ENCODE peak calls at places on chromosomes 4 and X, in five cellular contexts. One of them, this sample, is unnamed. For H3K27me3, the result is how much of the 10 kb centered on the place peaks cover.

GRCh38 chr4:153645183-153645582 is 38.9 kb upstream of the TLR2 start:
- DNase-seq in astrocyte: no peak
- DNase-seq in aorta: no peak
- DNase-seq in H7: no peak
- DNase-seq in fibroblast of lung: no peak
- DNase-seq in this sample: peak

GRCh38 chr4:25857403-25857802 is 5.4 kb downstream of the SEL1L3 start:
- DNase-seq in fibroblast of lung: no peak
- DNase-seq in aorta: no peak
- DNase-seq in astrocyte: no peak
- DNase-seq in H7: no peak
- DNase-seq in this sample: peak

GRCh38 chrX:23292979-23293651 is 41.5 kb upstream of the PTCHD1 start:
- DNase-seq in H7: no peak
- DNase-seq in astrocyte: peak
- DNase-seq in aorta: no peak
- DNase-seq in fibroblast of lung: peak
- DNase-seq in this sample: peak

GRCh38 chr4:69860521-69861298 is 765 bp upstream of the SULT1E1 start:
- DNase-seq in astrocyte: no peak
- DNase-seq in aorta: no peak
- DNase-seq in H7: no peak
- DNase-seq in fibroblast of lung: no peak
- DNase-seq in this sample: no peak

GRCh38 chrX:30865020-30865419 is 24.0 kb downstream of the TAB3 start:
- DNase-seq in fibroblast of lung: no peak
- DNase-seq in astrocyte: no peak
- DNase-seq in H7: peak
- DNase-seq in aorta: no peak
- DNase-seq in this sample: peak

GRCh38 chr4:88284378-88285234 is at the start of gene PPM1K:
- DNase-seq in fibroblast of lung: peak
- DNase-seq in aorta: peak
- DNase-seq in H7: peak
- DNase-seq in astrocyte: peak
- DNase-seq in this sample: peak

GRCh38 chr4:75710246-75710645 is 14.1 kb upstream of the USO1 start:
- DNase-seq in aorta: no peak
- DNase-seq in H7: no peak
- DNase-seq in fibroblast of lung: peak
- DNase-seq in astrocyte: peak
- DNase-seq in this sample: no peak

GRCh38 chr4:99202536-99202935 is 16.5 kb downstream of the ADH6 start:
- DNase-seq in H7: no peak
- DNase-seq in aorta: no peak
- DNase-seq in astrocyte: no peak
- DNase-seq in fibroblast of lung: no peak
- DNase-seq in this sample: no peak

GRCh38 chr4:30946288-30946687 is 226.1 kb downstream of the PCDH7 start:
- DNase-seq in aorta: no peak
- DNase-seq in H7: no peak
- DNase-seq in astrocyte: no peak
- DNase-seq in fibroblast of lung: no peak
- DNase-seq in this sample: no peak

GRCh38 chr4:39025552-39026085 is 6.6 kb downstream of the TMEM156 start:
- DNase-seq in H7: no peak
- DNase-seq in aorta: no peak
- DNase-seq in astrocyte: peak
- DNase-seq in fibroblast of lung: no peak
- DNase-seq in this sample: no peak

GRCh38 chr4:157217708-157218107 is 2.8 kb upstream of the GRIA2 start:
- DNase-seq in H7: no peak
- DNase-seq in aorta: no peak
- DNase-seq in fibroblast of lung: peak
- DNase-seq in astrocyte: peak
- DNase-seq in this sample: peak

GRCh38 chr4:152419809-152420208 is 116.1 kb downstream of the FBXW7 start:
- DNase-seq in aorta: no peak
- DNase-seq in fibroblast of lung: no peak
- DNase-seq in H7: no peak
- DNase-seq in astrocyte: no peak
- DNase-seq in this sample: no peak

GRCh38 chr4:104494822-104495559 is at the start of gene CXXC4:
- DNase-seq in H7: peak
- DNase-seq in astrocyte: peak
- DNase-seq in aorta: peak
- DNase-seq in fibroblast of lung: peak
- DNase-seq in this sample: peak

GRCh38 chr4:170145120-170145519 is 55.4 kb upstream of the AADAT start:
- DNase-seq in aorta: no peak
- DNase-seq in fibroblast of lung: no peak
- DNase-seq in astrocyte: no peak
- DNase-seq in H7: no peak
- DNase-seq in this sample: peak

GRCh38 chr4:38818441-38818976 is 13.9 kb upstream of the TLR1 start:
- DNase-seq in H7: no peak
- DNase-seq in astrocyte: no peak
- DNase-seq in aorta: no peak
- DNase-seq in fibroblast of lung: no peak
- DNase-seq in this sample: no peak

GRCh38 chrX:103647630-103648029 is 18.9 kb downstream of the TCEAL1 start:
- DNase-seq in astrocyte: no peak
- DNase-seq in aorta: no peak
- DNase-seq in fibroblast of lung: no peak
- DNase-seq in H7: no peak
- DNase-seq in this sample: no peak

GRCh38 chr4:131001371-131001770 is 1905.4 kb downstream of the C4orf33 start:
- DNase-seq in aorta: no peak
- DNase-seq in astrocyte: peak
- DNase-seq in fibroblast of lung: peak
- DNase-seq in H7: no peak
- DNase-seq in this sample: no peak

GRCh38 chrX:45070116-45071007 is 130.3 kb downstream of the DIPK2B start:
- DNase-seq in fibroblast of lung: peak
- DNase-seq in astrocyte: peak
- DNase-seq in aorta: no peak
- DNase-seq in H7: peak
- DNase-seq in this sample: peak

GRCh38 chr4:46508216-46508615 is 118.3 kb upstream of the GABRA2 start:
- DNase-seq in H7: no peak
- DNase-seq in fibroblast of lung: no peak
- DNase-seq in aorta: no peak
- DNase-seq in astrocyte: no peak
- DNase-seq in this sample: no peak

GRCh38 chr4:47519239-47519883 is 34.3 kb downstream of the ATP10D start:
- DNase-seq in H7: no peak
- DNase-seq in astrocyte: peak
- DNase-seq in aorta: no peak
- DNase-seq in fibroblast of lung: peak
- DNase-seq in this sample: no peak

GRCh38 chr4:180589575-180589974 is 1653.6 kb upstream of the TENM3 start:
- DNase-seq in astrocyte: no peak
- DNase-seq in H7: peak
- DNase-seq in aorta: no peak
- DNase-seq in fibroblast of lung: no peak
- DNase-seq in this sample: no peak

GRCh38 chr4:158209825-158210807 is at the start of gene TMEM144:
- DNase-seq in astrocyte: peak
- DNase-seq in H7: peak
- DNase-seq in aorta: peak
- DNase-seq in fibroblast of lung: peak
- DNase-seq in this sample: peak

GRCh38 chr4:27198971-27199370 is 338.3 kb downstream of the STIM2 start:
- DNase-seq in aorta: no peak
- DNase-seq in fibroblast of lung: no peak
- DNase-seq in astrocyte: no peak
- DNase-seq in H7: no peak
- DNase-seq in this sample: no peak

GRCh38 chr4:165345663-165346417 is 18.4 kb downstream of the MSMO1 start:
- DNase-seq in aorta: no peak
- DNase-seq in fibroblast of lung: no peak
- DNase-seq in H7: no peak
- DNase-seq in astrocyte: no peak
- DNase-seq in this sample: peak

GRCh38 chr4:126973201-126973600 is 659.6 kb upstream of the INTU start:
- DNase-seq in fibroblast of lung: no peak
- DNase-seq in aorta: no peak
- DNase-seq in H7: no peak
- DNase-seq in astrocyte: no peak
- DNase-seq in this sample: no peak

GRCh38 chr4:77193511-77194236 is 36.7 kb downstream of the CCNG2 start:
- DNase-seq in aorta: peak
- DNase-seq in H7: peak
- DNase-seq in fibroblast of lung: no peak
- DNase-seq in astrocyte: no peak
- DNase-seq in this sample: peak

GRCh38 chrX:69232945-69233344 is 67.7 kb upstream of the PJA1 start:
- DNase-seq in H7: no peak
- DNase-seq in aorta: no peak
- DNase-seq in astrocyte: no peak
- DNase-seq in fibroblast of lung: no peak
- DNase-seq in this sample: no peak

GRCh38 chr4:166981847-166982246 is 252.4 kb downstream of the SPOCK3 start:
- DNase-seq in astrocyte: no peak
- DNase-seq in aorta: no peak
- DNase-seq in fibroblast of lung: no peak
- DNase-seq in H7: no peak
- DNase-seq in this sample: no peak

GRCh38 chrX:150219374-150220185 is 143.5 kb upstream of the MAMLD1 start:
- DNase-seq in astrocyte: peak
- DNase-seq in H7: peak
- DNase-seq in aorta: no peak
- DNase-seq in fibroblast of lung: peak
- DNase-seq in this sample: peak

GRCh38 chrX:28120076-28120475 is 138.8 kb upstream of the DCAF8L1 start:
- DNase-seq in fibroblast of lung: no peak
- DNase-seq in H7: no peak
- DNase-seq in aorta: no peak
- DNase-seq in astrocyte: no peak
- DNase-seq in this sample: no peak

GRCh38 chr4:61204353-61204752 is 4.2 kb downstream of the ADGRL3 start:
- DNase-seq in aorta: no peak
- DNase-seq in fibroblast of lung: peak
- DNase-seq in H7: peak
- DNase-seq in astrocyte: peak
- DNase-seq in this sample: peak
- H3K27me3 ChIP-seq in aorta: under half
- H3K27me3 ChIP-seq in fibroblast of lung: under half
- H3K27me3 ChIP-seq in H7: under half
- H3K27me3 ChIP-seq in astrocyte: under half
- H3K27me3 ChIP-seq in this sample: under half

DNA sequence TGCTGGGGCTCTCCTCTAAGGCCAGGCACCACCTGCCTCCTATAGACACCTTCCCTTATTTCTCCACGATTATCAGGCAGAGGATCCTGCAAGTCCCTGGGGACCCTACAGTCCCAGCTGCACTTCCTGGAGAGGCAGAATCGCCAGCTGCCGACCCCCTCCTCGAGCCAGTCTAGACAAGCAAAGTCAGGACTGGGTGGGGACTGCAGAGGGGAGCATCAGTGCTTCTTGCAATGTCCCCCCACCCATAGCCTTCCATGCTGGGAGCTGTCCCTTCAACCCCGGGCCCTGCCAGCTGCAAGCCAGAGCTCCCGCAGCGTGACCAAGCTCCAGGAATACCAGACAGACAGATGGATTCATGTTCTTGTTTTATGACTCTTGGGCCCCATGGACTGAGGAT is 1.4 kb upstream of the CRMP1 start:
- DNase-seq in aorta: no peak
- DNase-seq in H7: no peak
- DNase-seq in astrocyte: no peak
- DNase-seq in fibroblast of lung: no peak
- DNase-seq in this sample: no peak
- H3K27me3 ChIP-seq in aorta: under half
- H3K27me3 ChIP-seq in H7: half or more
- H3K27me3 ChIP-seq in astrocyte: half or more
- H3K27me3 ChIP-seq in fibroblast of lung: under half
- H3K27me3 ChIP-seq in this sample: half or more

DNA sequence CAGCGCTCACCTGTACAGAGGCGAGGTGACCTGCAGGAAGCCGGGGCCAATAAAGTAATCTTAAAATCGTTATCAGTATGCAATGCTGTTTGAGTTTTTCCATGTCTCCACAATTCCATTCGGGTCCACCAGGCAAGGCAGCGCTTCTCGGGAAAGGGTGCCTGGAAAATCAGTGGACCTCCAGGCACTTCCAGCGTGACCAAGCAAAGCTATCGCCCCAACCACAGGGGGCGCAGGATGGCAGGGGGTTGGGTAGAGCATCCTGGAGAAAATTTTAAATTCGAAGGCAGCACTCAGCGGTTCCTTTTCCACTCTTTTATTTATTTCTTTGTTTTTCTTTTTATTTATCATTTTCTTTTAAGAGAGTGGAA is 5.4 kb upstream of the SOX3 start:
- DNase-seq in H7: peak
- DNase-seq in fibroblast of lung: no peak
- DNase-seq in astrocyte: no peak
- DNase-seq in aorta: no peak
- DNase-seq in this sample: peak
- H3K27me3 ChIP-seq in H7: half or more
- H3K27me3 ChIP-seq in fibroblast of lung: under half
- H3K27me3 ChIP-seq in astrocyte: under half
- H3K27me3 ChIP-seq in aorta: under half
- H3K27me3 ChIP-seq in this sample: half or more

GRCh38 chr4:185227713-185228278 is 18.4 kb downstream of the SNX25 start:
- DNase-seq in astrocyte: no peak
- DNase-seq in H7: no peak
- DNase-seq in fibroblast of lung: no peak
- DNase-seq in aorta: no peak
- DNase-seq in this sample: no peak
- H3K27me3 ChIP-seq in astrocyte: under half
- H3K27me3 ChIP-seq in H7: under half
- H3K27me3 ChIP-seq in fibroblast of lung: under half
- H3K27me3 ChIP-seq in aorta: under half
- H3K27me3 ChIP-seq in this sample: under half

DNA sequence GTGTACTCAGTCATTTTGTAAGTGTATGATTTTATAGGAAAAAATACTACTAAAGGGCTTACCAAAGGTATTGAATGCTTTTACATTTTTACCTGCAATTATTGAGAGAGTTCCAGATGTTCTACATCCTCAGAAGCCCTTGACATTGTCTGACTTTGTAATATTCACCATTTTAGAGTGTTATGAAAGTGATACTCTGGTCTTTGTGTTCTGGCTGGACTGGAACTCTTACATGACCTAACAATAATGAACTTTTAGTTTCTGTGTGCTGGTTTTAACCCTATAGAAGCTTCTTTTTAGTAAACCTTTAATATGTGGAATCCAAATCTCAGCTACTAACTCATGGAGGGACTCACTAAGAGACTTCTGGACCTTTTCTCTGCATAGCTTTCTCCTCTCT is 478.8 kb upstream of the SPANXN1 start:
- DNase-seq in H7: no peak
- DNase-seq in aorta: no peak
- DNase-seq in astrocyte: no peak
- DNase-seq in fibroblast of lung: no peak
- DNase-seq in this sample: no peak
- H3K27me3 ChIP-seq in H7: under half
- H3K27me3 ChIP-seq in aorta: under half
- H3K27me3 ChIP-seq in astrocyte: under half
- H3K27me3 ChIP-seq in fibroblast of lung: under half
- H3K27me3 ChIP-seq in this sample: under half

GRCh38 chr4:4851081-4851480 is 8.4 kb upstream of the MSX1 start:
- DNase-seq in fibroblast of lung: no peak
- DNase-seq in aorta: no peak
- DNase-seq in astrocyte: no peak
- DNase-seq in H7: no peak
- DNase-seq in this sample: no peak
- H3K27me3 ChIP-seq in fibroblast of lung: under half
- H3K27me3 ChIP-seq in aorta: under half
- H3K27me3 ChIP-seq in astrocyte: under half
- H3K27me3 ChIP-seq in H7: half or more
- H3K27me3 ChIP-seq in this sample: half or more